ENCODE peak calls at places on chromosomes 13 and 19, in four cellular contexts. P is endothelial cell; C is stimulated activated CD8-positive, alpha-beta memory T cell treated with anti-CD3 and anti-CD28 coated beads, Interleukin-2, amount 100 ng/mL, for 1 hour; A is omental fat pad. S is an unnamed sample.

GRCh38 chr19:19900574-19901444 is at the start of gene ZNF93:
- DNase-seq in C (peak; percentile 72), A (peak; percentile 93), P (peak; percentile 93), S (peak; percentile 83)

GRCh38 chr13:80408270-80408669 is 67.3 kb upstream of the SPRY2 start:
- DNase-seq in C (no peak), P (no peak), A (no peak), S (no peak)

GRCh38 chr13:100645382-100645781 is 29.2 kb downstream of the TMTC4 start:
- DNase-seq in A (no peak), P (no peak), C (no peak), S (no peak)

GRCh38 chr19:55133639-55134444 is 15.2 kb downstream of the TNNT1 start:
- DNase-seq in A (no peak), C (no peak), P (no peak), S (no peak)

GRCh38 chr19:7815325-7815724 is 14.7 kb upstream of the EVI5L start:
- DNase-seq in A (no peak), C (no peak), P (no peak), S (no peak)

GRCh38 chr19:49436381-49437017 is 4.8 kb downstream of the SLC17A7 start:
- DNase-seq in P (peak; percentile 40), A (no peak), C (no peak), S (peak; percentile 38)

GRCh38 chr13:33931397-33931987 is 113.5 kb downstream of the RFC3 start:
- DNase-seq in A (no peak), P (peak; percentile 49), C (no peak), S (peak; percentile 30)

GRCh38 chr19:28640506-28640905 is 572.4 kb downstream of the UQCRFS1 start:
- DNase-seq in A (no peak), P (no peak), C (no peak), S (no peak)

GRCh38 chr13:102571075-102571474 is 25.7 kb upstream of the TPP2 start:
- DNase-seq in C (no peak), P (no peak), A (no peak), S (no peak)

GRCh38 chr19:2121416-2122051 is 24.8 kb downstream of the IZUMO4 start:
- DNase-seq in P (no peak), C (no peak), A (no peak), S (no peak)

GRCh38 chr13:30766957-30767603 is 31.7 kb downstream of the ALOX5AP start:
- DNase-seq in P (no peak), A (no peak), C (no peak), S (no peak)

GRCh38 chr13:36515466-36515865 is 83.2 kb downstream of the CCNA1 start:
- DNase-seq in A (no peak), P (no peak), C (no peak), S (no peak)

GRCh38 chr13:99303863-99304521 is 3.2 kb downstream of the GPR183 start:
- DNase-seq in C (no peak), A (no peak), P (no peak), S (no peak)

S was measured in RWPE1.